ENCODE peak calls at places on chromosomes 12 and 14, in ten cellular contexts. Q is GM04503; Z is kidney; C is breast epithelium; E is activated CD4-positive, alpha-beta T cell treated with anti-CD3 and anti-CD28 coated beads, Interleukin-2, amount 10 ng/mL, durations not matched to agents 7 days and 5 days; O is fibroblast of the conjunctiva; F is hypothalamus; W is cerebellar nuclear complex; D is amniotic stem cell; V is HuH-7. K is an unnamed sample.

GRCh38 chr14:92633724-92634123 is 114.7 kb downstream of the LGMN start:
- DNase-seq in F (no peak), Z (no peak), O (no peak), V (no peak), E (no peak), Q (no peak), W (no peak), D (no peak), C (no peak), K (no peak)

GRCh38 chr12:34397591-34398365 is 375.5 kb downstream of the ALG10 start:
- DNase-seq in E (no peak), Q (no peak), F (no peak), C (peak), D (no peak), O (no peak), V (peak), Z (peak), W (no peak), K (peak)

GRCh38 chr12:22230280-22230794 is 104.2 kb downstream of the ST8SIA1 start:
- DNase-seq in Q (peak), C (no peak), O (peak), E (no peak), F (no peak), D (no peak), Z (no peak), W (no peak), V (no peak), K (no peak)

GRCh38 chr12:109291531-109292341 is 17.3 kb downstream of the FOXN4 start:
- DNase-seq in V (no peak), E (no peak), F (peak), D (no peak), O (no peak), Z (peak), W (peak), Q (peak), C (no peak), K (no peak)

GRCh38 chr12:95848575-95849388 is 10.0 kb upstream of the SNRPF start:
- DNase-seq in V (peak), C (no peak), Z (no peak), Q (no peak), O (no peak), W (no peak), D (no peak), E (peak), F (no peak), K (no peak)

GRCh38 chr12:47903151-47903611 is 1.6 kb downstream of the VDR start:
- DNase-seq in C (no peak), E (no peak), D (no peak), W (no peak), V (no peak), O (peak), F (no peak), Z (no peak), Q (peak), K (no peak)

GRCh38 chr12:120169946-120170345 is 24.6 kb downstream of the GCN1 start:
- DNase-seq in Z (no peak), V (no peak), F (no peak), W (no peak), O (no peak), Q (no peak), D (no peak), E (no peak), C (no peak), K (no peak)

GRCh38 chr12:103470664-103471063 is 25.1 kb downstream of the C12orf42 start:
- DNase-seq in E (no peak), V (no peak), C (no peak), Q (no peak), D (no peak), F (no peak), O (no peak), Z (no peak), W (no peak), K (no peak)

GRCh38 chr14:93764211-93764659 is 24.1 kb downstream of the PRIMA1 start:
- DNase-seq in D (no peak), C (no peak), W (no peak), Q (no peak), O (no peak), V (no peak), Z (no peak), E (no peak), F (no peak), K (no peak)

GRCh38 chr12:67193705-67194104 is 75.5 kb upstream of the CAND1 start:
- DNase-seq in E (peak), O (no peak), V (peak), D (peak), Q (no peak), Z (no peak), F (no peak), C (no peak), W (no peak), K (no peak)

GRCh38 chr12:89700191-89700810 is 8.3 kb downstream of the ATP2B1 start:
- DNase-seq in E (no peak), Q (no peak), F (no peak), D (no peak), C (no peak), V (no peak), O (no peak), W (no peak), Z (no peak), K (no peak)

GRCh38 chr14:59271734-59272133 is 83.3 kb downstream of the DAAM1 start:
- DNase-seq in F (no peak), C (no peak), V (no peak), E (no peak), Q (no peak), Z (no peak), D (no peak), O (no peak), W (no peak), K (no peak)

GRCh38 chr12:40054554-40055226 is 51.2 kb downstream of the SLC2A13 start:
- DNase-seq in Q (peak), D (no peak), O (peak), F (no peak), Z (no peak), W (no peak), V (no peak), E (no peak), C (no peak), K (no peak)

K was measured in chondrocyte.